ENCODE peak calls at places on chromosomes 7 and 10, in nine cellular contexts. A is stimulated activated CD4-positive, alpha-beta T cell treated with anti-CD3 and anti-CD28 coated beads, Interleukin-2, amount 100 ng/mL, for 24 hours; E is amniotic stem cell; U is right lobe of liver; S is aorta; Y is NCI-H460; P is right cardiac atrium; G is fibroblast of mammary gland; C is activated naive CD8-positive, alpha-beta T cell treated with anti-CD3 and anti-CD28 coated beads, Interleukin-2, amount 50 U/mL, for 16 hours. N is an unnamed sample.
A peak's percentile ranks its signal among the peaks of the same experiment; 100 is the strongest.

GRCh38 chr10:106560925-106561640 is 603.4 kb downstream of the SORCS1 start:
- DNase-seq in A (no peak), E (peak; percentile 20), U (no peak), S (no peak), Y (no peak), P (no peak), G (peak; percentile 91), C (no peak), N (no peak)

GRCh38 chr10:22997102-22997501 is 69.2 kb downstream of the ARMC3 start:
- DNase-seq in A (no peak), E (no peak), U (no peak), S (no peak), Y (no peak), P (no peak), G (peak; percentile 51), C (no peak), N (no peak)

GRCh38 chr10:86165666-86166065 is 200.9 kb downstream of the GRID1 start:
- DNase-seq in A (no peak), E (no peak), U (no peak), S (peak; percentile 7), Y (no peak), P (no peak), G (no peak), C (no peak), N (no peak)

GRCh38 chr10:132610071-132610701 is 72.6 kb downstream of the INPP5A start:
- DNase-seq in A (no peak), E (no peak), U (peak; percentile 15), S (no peak), Y (no peak), P (peak; percentile 42), G (no peak), C (no peak), N (peak; percentile 13)

GRCh38 chr7:15011289-15011688 is 108.7 kb upstream of the DGKB start:
- DNase-seq in A (no peak), E (no peak), U (no peak), S (no peak), Y (no peak), P (no peak), G (no peak), C (no peak), N (no peak)

GRCh38 chr7:30647589-30647988 is 34.7 kb downstream of the CRHR2 start:
- DNase-seq in A (no peak), E (no peak), U (no peak), S (no peak), Y (no peak), P (no peak), G (no peak), C (no peak), N (no peak)

GRCh38 chr7:28075674-28076358 is 104.8 kb downstream of the JAZF1 start:
- DNase-seq in A (no peak), E (no peak), U (no peak), S (no peak), Y (no peak), P (no peak), G (no peak), C (no peak), N (no peak)

GRCh38 chr10:125003146-125003900 is 61.4 kb downstream of the ZRANB1 start:
- DNase-seq in A (no peak), E (no peak), U (peak; percentile 14), S (peak; percentile 34), Y (no peak), P (peak; percentile 51), G (no peak), C (no peak), N (peak; percentile 21)

GRCh38 chr10:36423821-36424248 is 701.6 kb upstream of the ANKRD30A start:
- DNase-seq in A (no peak), E (no peak), U (no peak), S (no peak), Y (no peak), P (no peak), G (no peak), C (no peak), N (no peak)

GRCh38 chr10:103982639-103983038 is 15.7 kb downstream of the SLK start:
- DNase-seq in A (no peak), E (no peak), U (no peak), S (no peak), Y (no peak), P (no peak), G (no peak), C (no peak), N (no peak)

GRCh38 chr7:132618956-132619305 is 42.7 kb upstream of the PLXNA4 start:
- DNase-seq in A (no peak), E (no peak), U (no peak), S (no peak), Y (no peak), P (no peak), G (peak; percentile 24), C (no peak), N (no peak)

GRCh38 chr10:44860811-44861751 is 50.1 kb upstream of the TMEM72 start:
- DNase-seq in A (no peak), E (peak; percentile 81), U (no peak), S (peak; percentile 78), Y (no peak), P (peak; percentile 81), G (peak; percentile 68), C (no peak), N (no peak)

GRCh38 chr7:151001546-151001945 is 10.7 kb downstream of the NOS3 start:
- DNase-seq in A (no peak), E (no peak), U (no peak), S (peak; percentile 42), Y (no peak), P (peak; percentile 45), G (no peak), C (no peak), N (no peak)

GRCh38 chr10:118259288-118259906 is 82.7 kb downstream of the FAM204A start:
- DNase-seq in A (peak; percentile 24), E (no peak), U (no peak), S (no peak), Y (peak; percentile 32), P (no peak), G (peak; percentile 42), C (no peak), N (no peak)

GRCh38 chr7:105141068-105141467 is 127.1 kb downstream of the KMT2E start:
- DNase-seq in A (no peak), E (no peak), U (no peak), S (no peak), Y (peak; percentile 12), P (no peak), G (peak; percentile 64), C (no peak), N (no peak)

GRCh38 chr7:103856929-103857328 is 132.5 kb downstream of the RELN start:
- DNase-seq in A (no peak), E (no peak), U (no peak), S (no peak), Y (no peak), P (no peak), G (no peak), C (no peak), N (no peak)

GRCh38 chr7:95715274-95715673 is 57.1 kb upstream of the DYNC1I1 start:
- DNase-seq in A (no peak), E (no peak), U (no peak), S (no peak), Y (no peak), P (no peak), G (no peak), C (no peak), N (no peak)

GRCh38 chr7:97421307-97421905 is 303.9 kb downstream of the SDHAF3 start:
- DNase-seq in A (no peak), E (no peak), U (no peak), S (no peak), Y (no peak), P (no peak), G (no peak), C (no peak), N (no peak)

GRCh38 chr10:112227331-112227961 is 43.9 kb upstream of the GPAM start:
- DNase-seq in A (no peak), E (no peak), U (peak; percentile 67), S (no peak), Y (no peak), P (no peak), G (peak; percentile 95), C (no peak), N (no peak)

GRCh38 chr10:44569193-44570091 is 184.5 kb upstream of the CXCL12 start:
- DNase-seq in A (no peak), E (peak; percentile 52), U (no peak), S (peak; percentile 78), Y (no peak), P (peak; percentile 82), G (peak; percentile 88), C (no peak), N (no peak)